ENCODE peak calls at places on chromosome 22, in five cellular contexts. One of them, this sample, is unnamed. For H3K36me3, the result is how much of the 10 kb centered on the place peaks cover.

GRCh38 chr22:41589260-41589600 is 410 bp downstream of the PMM1 start:
- DNase-seq in heart left ventricle: no peak
- DNase-seq in effector memory CD4-positive, alpha-beta T cell: no peak
- DNase-seq in IMR-90: no peak
- DNase-seq in tibial artery: no peak
- DNase-seq in this sample: no peak

GRCh38 chr22:35559354-35560005 is 18.8 kb downstream of the RASD2 start:
- DNase-seq in IMR-90: no peak
- DNase-seq in effector memory CD4-positive, alpha-beta T cell: no peak
- DNase-seq in tibial artery: no peak
- DNase-seq in heart left ventricle: no peak
- DNase-seq in this sample: peak

GRCh38 chr22:38735465-38736256 is 20.1 kb downstream of the SUN2 start:
- DNase-seq in effector memory CD4-positive, alpha-beta T cell: no peak
- DNase-seq in heart left ventricle: peak
- DNase-seq in IMR-90: no peak
- DNase-seq in tibial artery: no peak
- DNase-seq in this sample: no peak

GRCh38 chr22:28802595-28803087 is 2.3 kb upstream of the XBP1 start:
- DNase-seq in heart left ventricle: no peak
- DNase-seq in tibial artery: no peak
- DNase-seq in effector memory CD4-positive, alpha-beta T cell: no peak
- DNase-seq in IMR-90: no peak
- DNase-seq in this sample: no peak

GRCh38 chr22:47691152-47691895 is 928.9 kb downstream of the TBC1D22A start:
- DNase-seq in effector memory CD4-positive, alpha-beta T cell: no peak
- DNase-seq in IMR-90: no peak
- DNase-seq in heart left ventricle: no peak
- DNase-seq in tibial artery: no peak
- DNase-seq in this sample: peak

GRCh38 chr22:29382575-29383328 is 5.6 kb downstream of the AP1B1 start:
- DNase-seq in tibial artery: no peak
- DNase-seq in effector memory CD4-positive, alpha-beta T cell: no peak
- DNase-seq in IMR-90: no peak
- DNase-seq in heart left ventricle: no peak
- DNase-seq in this sample: no peak

GRCh38 chr22:41395531-41396240 is 13.9 kb downstream of the TEF start:
- DNase-seq in tibial artery: no peak
- DNase-seq in effector memory CD4-positive, alpha-beta T cell: no peak
- DNase-seq in heart left ventricle: no peak
- DNase-seq in IMR-90: no peak
- DNase-seq in this sample: no peak

GRCh38 chr22:31544481-31545480 is 48.4 kb downstream of the SFI1 start:
- DNase-seq in heart left ventricle: no peak
- DNase-seq in tibial artery: no peak
- DNase-seq in IMR-90: peak
- DNase-seq in effector memory CD4-positive, alpha-beta T cell: no peak
- DNase-seq in this sample: peak

GRCh38 chr22:38504731-38505594 is 1.1 kb downstream of the DDX17 start:
- DNase-seq in heart left ventricle: peak
- DNase-seq in tibial artery: peak
- DNase-seq in IMR-90: peak
- DNase-seq in effector memory CD4-positive, alpha-beta T cell: peak
- DNase-seq in this sample: peak

GRCh38 chr22:30695871-30696655 is 1.4 kb downstream of the OSBP2 start:
- DNase-seq in effector memory CD4-positive, alpha-beta T cell: no peak
- DNase-seq in heart left ventricle: no peak
- DNase-seq in IMR-90: no peak
- DNase-seq in tibial artery: no peak
- DNase-seq in this sample: no peak

GRCh38 chr22:38262051-38262795 is 10.6 kb downstream of the TMEM184B start:
- DNase-seq in heart left ventricle: peak
- DNase-seq in effector memory CD4-positive, alpha-beta T cell: peak
- DNase-seq in IMR-90: no peak
- DNase-seq in tibial artery: no peak
- DNase-seq in this sample: peak

GRCh38 chr22:47095395-47096122 is 333.1 kb downstream of the TBC1D22A start:
- DNase-seq in IMR-90: peak
- DNase-seq in effector memory CD4-positive, alpha-beta T cell: no peak
- DNase-seq in heart left ventricle: no peak
- DNase-seq in tibial artery: no peak
- DNase-seq in this sample: no peak

GRCh38 chr22:31637375-31637937 is 24.6 kb downstream of the PISD start:
- DNase-seq in heart left ventricle: peak
- DNase-seq in tibial artery: peak
- DNase-seq in IMR-90: no peak
- DNase-seq in effector memory CD4-positive, alpha-beta T cell: no peak
- DNase-seq in this sample: no peak

GRCh38 chr22:43823353-43823908 is 11.3 kb upstream of the EFCAB6 start:
- DNase-seq in effector memory CD4-positive, alpha-beta T cell: no peak
- DNase-seq in IMR-90: no peak
- DNase-seq in heart left ventricle: no peak
- DNase-seq in tibial artery: no peak
- DNase-seq in this sample: peak

GRCh38 chr22:36002084-36002483 is 26.5 kb downstream of the RBFOX2 start:
- DNase-seq in tibial artery: no peak
- DNase-seq in effector memory CD4-positive, alpha-beta T cell: no peak
- DNase-seq in IMR-90: no peak
- DNase-seq in heart left ventricle: no peak
- DNase-seq in this sample: no peak

GRCh38 chr22:27317961-27318360 is 483.6 kb downstream of the MN1 start:
- DNase-seq in tibial artery: no peak
- DNase-seq in IMR-90: no peak
- DNase-seq in heart left ventricle: no peak
- DNase-seq in effector memory CD4-positive, alpha-beta T cell: no peak
- DNase-seq in this sample: no peak

GRCh38 chr22:49867303-49868250 is 13.9 kb downstream of the ZBED4 start:
- DNase-seq in IMR-90: no peak
- DNase-seq in heart left ventricle: no peak
- DNase-seq in effector memory CD4-positive, alpha-beta T cell: no peak
- DNase-seq in tibial artery: no peak
- DNase-seq in this sample: no peak

GRCh38 chr22:30866216-30866615 is 102.4 kb downstream of the MORC2 start:
- DNase-seq in tibial artery: peak
- DNase-seq in IMR-90: no peak
- DNase-seq in effector memory CD4-positive, alpha-beta T cell: no peak
- DNase-seq in heart left ventricle: no peak
- DNase-seq in this sample: no peak

GRCh38 chr22:30732426-30732825 is 37.8 kb downstream of the OSBP2 start:
- DNase-seq in effector memory CD4-positive, alpha-beta T cell: no peak
- DNase-seq in tibial artery: no peak
- DNase-seq in heart left ventricle: no peak
- DNase-seq in IMR-90: no peak
- DNase-seq in this sample: no peak

GRCh38 chr22:36922097-36922608 is 8.7 kb downstream of the CSF2RB start:
- DNase-seq in effector memory CD4-positive, alpha-beta T cell: no peak
- DNase-seq in IMR-90: no peak
- DNase-seq in tibial artery: no peak
- DNase-seq in heart left ventricle: no peak
- DNase-seq in this sample: no peak

GRCh38 chr22:42966389-42966998 is 48.5 kb downstream of the PACSIN2 start:
- DNase-seq in heart left ventricle: no peak
- DNase-seq in effector memory CD4-positive, alpha-beta T cell: no peak
- DNase-seq in tibial artery: no peak
- DNase-seq in IMR-90: no peak
- DNase-seq in this sample: no peak

GRCh38 chr22:23402275-23403151 is 177.6 kb downstream of the IGLL1 start:
- DNase-seq in IMR-90: peak
- DNase-seq in effector memory CD4-positive, alpha-beta T cell: peak
- DNase-seq in heart left ventricle: no peak
- DNase-seq in tibial artery: no peak
- DNase-seq in this sample: peak

GRCh38 chr22:23526588-23527315 is 53.3 kb downstream of the IGLL1 start:
- DNase-seq in IMR-90: no peak
- DNase-seq in tibial artery: no peak
- DNase-seq in effector memory CD4-positive, alpha-beta T cell: no peak
- DNase-seq in heart left ventricle: peak
- DNase-seq in this sample: no peak

GRCh38 chr22:30079952-30080533 is at the start of gene HORMAD2:
- DNase-seq in heart left ventricle: no peak
- DNase-seq in IMR-90: no peak
- DNase-seq in tibial artery: no peak
- DNase-seq in effector memory CD4-positive, alpha-beta T cell: no peak
- DNase-seq in this sample: no peak

GRCh38 chr22:22917377-22917776 is 29.8 kb downstream of the IGLL5 start:
- DNase-seq in IMR-90: no peak
- DNase-seq in heart left ventricle: no peak
- DNase-seq in effector memory CD4-positive, alpha-beta T cell: no peak
- DNase-seq in tibial artery: no peak
- DNase-seq in this sample: no peak

GRCh38 chr22:48256041-48256739 is 1493.7 kb downstream of the TBC1D22A start:
- DNase-seq in tibial artery: no peak
- DNase-seq in IMR-90: no peak
- DNase-seq in effector memory CD4-positive, alpha-beta T cell: no peak
- DNase-seq in heart left ventricle: no peak
- DNase-seq in this sample: no peak

GRCh38 chr22:39317084-39317755 is 2.2 kb downstream of the RPL3 start:
- DNase-seq in effector memory CD4-positive, alpha-beta T cell: no peak
- DNase-seq in IMR-90: no peak
- DNase-seq in tibial artery: no peak
- DNase-seq in heart left ventricle: no peak
- DNase-seq in this sample: no peak

GRCh38 chr22:38282397-38282796 is 9.6 kb upstream of the TMEM184B start:
- DNase-seq in heart left ventricle: no peak
- DNase-seq in effector memory CD4-positive, alpha-beta T cell: no peak
- DNase-seq in IMR-90: peak
- DNase-seq in tibial artery: no peak
- DNase-seq in this sample: peak

GRCh38 chr22:37517826-37518450 is 1.3 kb downstream of the CARD10 start:
- DNase-seq in effector memory CD4-positive, alpha-beta T cell: no peak
- DNase-seq in IMR-90: no peak
- DNase-seq in tibial artery: no peak
- DNase-seq in heart left ventricle: no peak
- DNase-seq in this sample: peak

GRCh38 chr22:27780161-27780575 is 21.4 kb downstream of the MN1 start:
- DNase-seq in effector memory CD4-positive, alpha-beta T cell: no peak
- DNase-seq in IMR-90: no peak
- DNase-seq in heart left ventricle: peak
- DNase-seq in tibial artery: peak
- DNase-seq in this sample: no peak

GRCh38 chr22:24129980-24130379 is 51.3 kb upstream of the SUSD2 start:
- DNase-seq in effector memory CD4-positive, alpha-beta T cell: no peak
- DNase-seq in IMR-90: no peak
- DNase-seq in tibial artery: no peak
- DNase-seq in heart left ventricle: no peak
- DNase-seq in this sample: no peak

GRCh38 chr22:43910178-43910695 is 13.4 kb upstream of the PNPLA3 start:
- DNase-seq in effector memory CD4-positive, alpha-beta T cell: no peak
- DNase-seq in tibial artery: no peak
- DNase-seq in heart left ventricle: no peak
- DNase-seq in IMR-90: no peak
- DNase-seq in this sample: peak

GRCh38 chr22:16609548-16610261 is 17.1 kb upstream of the CCT8L2 start:
- DNase-seq in tibial artery: no peak
- DNase-seq in effector memory CD4-positive, alpha-beta T cell: no peak
- DNase-seq in heart left ventricle: no peak
- DNase-seq in IMR-90: no peak
- DNase-seq in this sample: no peak
- H3K4me3 ChIP-seq in tibial artery: peak
- H3K4me3 ChIP-seq in effector memory CD4-positive, alpha-beta T cell: no peak
- H3K4me3 ChIP-seq in heart left ventricle: no peak
- H3K4me3 ChIP-seq in IMR-90: no peak
- H3K4me3 ChIP-seq in this sample: peak

GRCh38 chr22:45204241-45204640 is 36.5 kb downstream of the KIAA0930 start:
- DNase-seq in effector memory CD4-positive, alpha-beta T cell: no peak
- DNase-seq in IMR-90: no peak
- DNase-seq in tibial artery: no peak
- DNase-seq in heart left ventricle: no peak
- DNase-seq in this sample: no peak

GRCh38 chr22:45206233-45206632 is 34.5 kb downstream of the KIAA0930 start:
- DNase-seq in IMR-90: no peak
- DNase-seq in effector memory CD4-positive, alpha-beta T cell: no peak
- DNase-seq in tibial artery: no peak
- DNase-seq in heart left ventricle: no peak
- DNase-seq in this sample: no peak

GRCh38 chr22:45204751-45205623 is 35.7 kb downstream of the KIAA0930 start:
- DNase-seq in tibial artery: no peak
- DNase-seq in effector memory CD4-positive, alpha-beta T cell: no peak
- DNase-seq in IMR-90: no peak
- DNase-seq in heart left ventricle: no peak
- DNase-seq in this sample: no peak

GRCh38 chr22:45207533-45207932 is 33.2 kb downstream of the KIAA0930 start:
- DNase-seq in IMR-90: no peak
- DNase-seq in heart left ventricle: no peak
- DNase-seq in effector memory CD4-positive, alpha-beta T cell: no peak
- DNase-seq in tibial artery: no peak
- DNase-seq in this sample: no peak

GRCh38 chr22:45205624-45205925 is 35.1 kb downstream of the KIAA0930 start:
- DNase-seq in tibial artery: no peak
- DNase-seq in effector memory CD4-positive, alpha-beta T cell: no peak
- DNase-seq in IMR-90: no peak
- DNase-seq in heart left ventricle: no peak
- DNase-seq in this sample: no peak
- H3K36me3 ChIP-seq in tibial artery: under half
- H3K36me3 ChIP-seq in effector memory CD4-positive, alpha-beta T cell: under half
- H3K36me3 ChIP-seq in IMR-90: under half
- H3K36me3 ChIP-seq in heart left ventricle: under half
- H3K36me3 ChIP-seq in this sample: under half

DNA sequence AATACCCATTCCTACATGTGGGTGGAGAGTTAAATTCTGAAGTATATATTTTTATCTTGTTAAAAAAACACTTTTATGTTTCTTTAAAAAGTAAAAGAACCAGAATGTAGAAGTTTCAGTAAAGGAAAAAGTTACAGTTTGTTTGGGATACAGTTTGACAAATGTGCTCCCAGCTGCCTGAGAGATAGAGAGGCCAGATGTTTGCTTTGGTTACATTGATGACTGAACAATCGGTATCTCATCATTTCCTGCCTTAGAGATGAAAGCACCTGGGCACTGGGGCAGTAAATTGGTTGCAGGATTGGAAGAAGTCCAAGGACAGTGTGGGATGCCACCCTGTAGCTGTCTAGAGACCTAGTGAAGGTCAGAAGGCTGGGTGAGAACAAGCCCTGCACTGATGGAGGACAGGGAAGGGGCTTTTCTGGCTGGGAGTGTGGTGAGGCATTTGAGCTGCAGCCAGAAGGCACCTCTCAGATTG is 16.6 kb downstream of the MED15 start:
- DNase-seq in effector memory CD4-positive, alpha-beta T cell: peak
- DNase-seq in IMR-90: peak
- DNase-seq in tibial artery: no peak
- DNase-seq in heart left ventricle: no peak
- DNase-seq in this sample: peak
- H3K4me3 ChIP-seq in effector memory CD4-positive, alpha-beta T cell: no peak
- H3K4me3 ChIP-seq in IMR-90: no peak
- H3K4me3 ChIP-seq in tibial artery: no peak
- H3K4me3 ChIP-seq in heart left ventricle: no peak
- H3K4me3 ChIP-seq in this sample: no peak

DNA sequence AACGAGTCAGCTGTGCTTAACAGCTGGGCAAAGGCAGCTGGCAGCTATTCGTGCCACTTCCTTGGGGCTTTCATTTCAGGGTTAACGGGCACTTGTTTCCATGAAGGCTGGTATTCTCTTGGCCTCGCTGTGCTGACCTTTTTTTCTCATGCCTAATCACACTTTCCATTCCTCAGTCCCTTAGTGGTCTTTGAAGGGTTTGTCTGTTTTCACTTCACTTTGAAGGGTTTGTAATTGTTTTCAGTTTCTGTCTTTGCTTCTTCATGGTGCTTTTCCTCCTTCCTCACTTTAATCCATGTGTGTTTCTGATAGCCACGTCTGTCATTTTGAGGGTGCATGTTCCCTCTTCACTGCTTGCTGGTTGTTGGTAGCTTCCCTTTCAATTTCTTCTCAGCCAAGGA is 24.6 kb downstream of the PPIL2 start:
- DNase-seq in IMR-90: no peak
- DNase-seq in heart left ventricle: no peak
- DNase-seq in tibial artery: no peak
- DNase-seq in effector memory CD4-positive, alpha-beta T cell: no peak
- DNase-seq in this sample: no peak
- H3K36me3 ChIP-seq in IMR-90: half or more
- H3K36me3 ChIP-seq in heart left ventricle: half or more
- H3K36me3 ChIP-seq in tibial artery: half or more
- H3K36me3 ChIP-seq in effector memory CD4-positive, alpha-beta T cell: half or more
- H3K36me3 ChIP-seq in this sample: under half

This sample was measured in bronchial epithelial cell.